ENCODE peak calls at places on chromosomes 12 and 14, in five cellular contexts. Y is activated CD4-positive, alpha-beta T cell treated with anti-CD3 and anti-CD28 coated beads, Interleukin-2, amount 50 U/mL, for 48 hours; F is spleen; Q is GM03348; H is amygdala. E is an unnamed sample.

GRCh38 chr14:103563089-103563620 is 395 bp downstream of the COA8 start:
- DNase-seq in Y (no peak), F (no peak), Q (no peak), H (no peak), E (no peak)

GRCh38 chr14:97944380-97944779 is 1147.2 kb downstream of the VRK1 start:
- DNase-seq in Y (no peak), F (no peak), Q (no peak), H (no peak), E (no peak)

GRCh38 chr12:13079440-13079906 is 24.0 kb downstream of the GSG1 start:
- DNase-seq in Y (no peak), F (no peak), Q (no peak), H (no peak), E (no peak)

GRCh38 chr12:127463237-127463636 is 803.7 kb upstream of the TMEM132C start:
- DNase-seq in Y (no peak), F (no peak), Q (no peak), H (no peak), E (no peak)

GRCh38 chr14:30874120-30874998 is at the start of gene COCH:
- DNase-seq in Y (peak; percentile 41), F (peak; percentile 81), Q (peak; percentile 43), H (no peak), E (no peak)

GRCh38 chr14:71314717-71315116 is 407.5 kb downstream of the PCNX1 start:
- DNase-seq in Y (no peak), F (no peak), Q (no peak), H (no peak), E (no peak)

GRCh38 chr12:6026998-6027397 is 81.9 kb upstream of the ANO2 start:
- DNase-seq in Y (no peak), F (no peak), Q (no peak), H (no peak), E (no peak)

GRCh38 chr12:30753233-30753632 is 1.5 kb downstream of the CAPRIN2 start:
- DNase-seq in Y (peak; percentile 10), F (no peak), Q (peak; percentile 10), H (no peak), E (peak; percentile 63)

GRCh38 chr14:65927871-65928270 is 515.3 kb downstream of the FUT8 start:
- DNase-seq in Y (peak; percentile 83), F (peak; percentile 82), Q (no peak), H (no peak), E (no peak)

GRCh38 chr14:100155049-100155621 is 4.3 kb downstream of the DEGS2 start:
- DNase-seq in Y (peak; percentile 63), F (no peak), Q (no peak), H (no peak), E (peak; percentile 53)

GRCh38 chr12:47417146-47417545 is 288.7 kb downstream of the RPAP3 start:
- DNase-seq in Y (no peak), F (no peak), Q (no peak), H (no peak), E (no peak)

GRCh38 chr14:22794533-22794932 is 20.7 kb downstream of the SLC7A7 start:
- DNase-seq in Y (no peak), F (no peak), Q (no peak), H (no peak), E (no peak)

GRCh38 chr12:107514887-107515445 is 170.6 kb upstream of the PWP1 start:
- DNase-seq in Y (no peak), F (no peak), Q (peak; percentile 64), H (no peak), E (peak; percentile 96)

GRCh38 chr12:32893008-32893407 is 3.6 kb downstream of the PKP2 start:
- DNase-seq in Y (no peak), F (no peak), Q (no peak), H (no peak), E (no peak)

GRCh38 chr12:122174155-122174845 is at the start of gene IL31:
- DNase-seq in Y (peak; percentile 41), F (no peak), Q (no peak), H (no peak), E (no peak)

GRCh38 chr12:24360057-24360456 is 410.6 kb upstream of the SOX5 start:
- DNase-seq in Y (no peak), F (no peak), Q (no peak), H (no peak), E (peak; percentile 13)

GRCh38 chr12:85299058-85299457 is 19.0 kb downstream of the ALX1 start:
- DNase-seq in Y (no peak), F (no peak), Q (no peak), H (no peak), E (no peak)

GRCh38 chr12:105983622-105984325 is 155.0 kb downstream of the NUAK1 start:
- DNase-seq in Y (no peak), F (no peak), Q (peak; percentile 76), H (no peak), E (peak; percentile 56)

GRCh38 chr14:22997676-22998323 is 12.1 kb downstream of the C14orf93 start:
- DNase-seq in Y (no peak), F (no peak), Q (no peak), H (no peak), E (no peak)

GRCh38 chr14:94598506-94598815 is 13.7 kb upstream of the SERPINA3 start:
- DNase-seq in Y (no peak), F (no peak), Q (no peak), H (no peak), E (no peak)

GRCh38 chr14:106069786-106070185 is 543.4 kb downstream of the TMEM121 start:
- DNase-seq in Y (no peak), F (no peak), Q (no peak), H (no peak), E (no peak)

GRCh38 chr12:132357623-132358186 is 28.3 kb upstream of the GALNT9 start:
- DNase-seq in Y (no peak), F (peak; percentile 54), Q (no peak), H (no peak), E (no peak)

GRCh38 chr14:24816929-24817637 is 183.1 kb upstream of the GZMB start:
- DNase-seq in Y (no peak), F (no peak), Q (no peak), H (no peak), E (no peak)

GRCh38 chr12:116018282-116018681 is 259.2 kb downstream of the MED13L start:
- DNase-seq in Y (no peak), F (no peak), Q (no peak), H (no peak), E (no peak)

GRCh38 chr14:73758392-73759182 is 44.4 kb upstream of the PNMA1 start:
- DNase-seq in Y (peak; percentile 85), F (peak; percentile 96), Q (peak; percentile 68), H (peak; percentile 38), E (peak; percentile 68)

GRCh38 chr14:103031956-103032355 is 25.4 kb downstream of the CDC42BPB start:
- DNase-seq in Y (no peak), F (peak; percentile 49), Q (no peak), H (no peak), E (no peak)

GRCh38 chr14:74289801-74290200 is 12.9 kb downstream of the ABCD4 start:
- DNase-seq in Y (no peak), F (no peak), Q (no peak), H (no peak), E (no peak)

GRCh38 chr12:68865399-68866154 is 57.6 kb downstream of the MDM2 start:
- DNase-seq in Y (no peak), F (no peak), Q (no peak), H (no peak), E (no peak)

GRCh38 chr12:101021911-101022388 is 188.1 kb downstream of the SLC5A8 start:
- DNase-seq in Y (no peak), F (no peak), Q (peak; percentile 78), H (no peak), E (peak; percentile 88)

GRCh38 chr12:13170892-13171490 is 25.5 kb upstream of the EMP1 start:
- DNase-seq in Y (no peak), F (no peak), Q (peak; percentile 21), H (no peak), E (no peak)

GRCh38 chr14:47332939-47333338 is 342.5 kb downstream of the MDGA2 start:
- DNase-seq in Y (no peak), F (no peak), Q (no peak), H (no peak), E (no peak)

GRCh38 chr14:56996721-56997399 is 186.6 kb upstream of the OTX2 start:
- DNase-seq in Y (no peak), F (no peak), Q (no peak), H (no peak), E (no peak)

GRCh38 chr12:66044731-66045130 is 85.8 kb downstream of the LLPH start:
- DNase-seq in Y (no peak), F (no peak), Q (peak; percentile 52), H (no peak), E (peak; percentile 60)

GRCh38 chr12:85623726-85624125 is 212.5 kb downstream of the RASSF9 start:
- DNase-seq in Y (no peak), F (no peak), Q (no peak), H (no peak), E (no peak)

GRCh38 chr12:2640709-2641108 is 154.1 kb upstream of the FKBP4 start:
- DNase-seq in Y (peak; percentile 51), F (peak; percentile 59), Q (peak; percentile 98), H (peak; percentile 16), E (peak; percentile 93)

GRCh38 chr12:60148109-60148508 is 552.3 kb downstream of the SLC16A7 start:
- DNase-seq in Y (no peak), F (no peak), Q (peak; percentile 61), H (no peak), E (peak; percentile 97)

GRCh38 chr14:25090281-25090680 is 40.3 kb upstream of the STXBP6 start:
- DNase-seq in Y (no peak), F (no peak), Q (no peak), H (no peak), E (no peak)

E was measured in cardiac fibroblast.